ENCODE peak calls at places on chromosomes 4 and X, in ten cellular contexts. Q is cardiac muscle cell, S is heart right ventricle, I is breast epithelium, K is right lobe of liver, M is astrocyte, R is lung, X is A673, B is ascending aorta, U is mammary epithelial cell. D is an unnamed sample. For H3K4me1, the result is how much of the 10 kb centered on the place peaks cover.

GRCh38 chr4:3294401-3295241 is 1.8 kb downstream of the RGS12 start:
- DNase-seq in S (no peak), I (peak), Q (no peak), K (peak), B (no peak), R (no peak), U (no peak), M (no peak), X (no peak), D (no peak)

GRCh38 chr4:91108751-91109150 is 981.6 kb downstream of the CCSER1 start:
- DNase-seq in I (no peak), M (no peak), Q (no peak), X (no peak), K (no peak), S (no peak), B (no peak), R (no peak), U (no peak), D (no peak)

GRCh38 chr4:2413821-2414610 is 4.4 kb downstream of the ZFYVE28 start:
- DNase-seq in U (no peak), S (no peak), I (no peak), K (no peak), B (no peak), R (no peak), Q (no peak), M (no peak), X (peak), D (no peak)

GRCh38 chr4:81465668-81466357 is 5.9 kb downstream of the RASGEF1B start:
- DNase-seq in S (no peak), K (no peak), B (no peak), M (no peak), U (no peak), X (no peak), I (no peak), R (no peak), Q (peak), D (no peak)

GRCh38 chr4:98512918-98513317 is 145.5 kb downstream of the TSPAN5 start:
- DNase-seq in S (no peak), Q (no peak), K (no peak), I (no peak), B (no peak), M (no peak), R (no peak), U (no peak), X (no peak), D (no peak)

GRCh38 chr4:87179751-87180150 is 40.7 kb downstream of the KLHL8 start:
- DNase-seq in B (no peak), M (peak), K (no peak), R (no peak), X (no peak), Q (no peak), U (peak), S (no peak), I (no peak), D (no peak)

GRCh38 chr4:3402409-3403103 is 39.2 kb upstream of the HGFAC start:
- DNase-seq in X (no peak), U (peak), Q (no peak), B (no peak), K (peak), M (peak), I (no peak), S (no peak), R (no peak), D (no peak)

GRCh38 chr4:158079661-158080060 is 93.2 kb downstream of the GASK1B start:
- DNase-seq in I (no peak), U (no peak), S (peak), M (no peak), Q (no peak), K (no peak), B (no peak), X (peak), R (no peak), D (no peak)

GRCh38 chrX:3712870-3713224 is 602 bp downstream of the PRKX start:
- DNase-seq in S (no peak), R (no peak), U (no peak), K (no peak), Q (no peak), B (no peak), M (no peak), X (no peak), I (no peak), D (no peak)

GRCh38 chr4:7052923-7053715 is 9.9 kb downstream of the TADA2B start:
- DNase-seq in M (no peak), K (peak), I (no peak), S (peak), R (peak), Q (no peak), U (no peak), X (no peak), B (no peak), D (no peak)

GRCh38 chr4:41360214-41360910 is 103.6 kb downstream of the UCHL1 start:
- DNase-seq in R (peak), S (peak), K (peak), I (peak), Q (peak), U (peak), M (peak), X (peak), B (peak), D (peak)

GRCh38 chrX:112759512-112759911 is 79.8 kb upstream of the LHFPL1 start:
- DNase-seq in Q (no peak), R (no peak), K (no peak), B (no peak), U (no peak), I (no peak), S (no peak), M (no peak), X (no peak), D (no peak)

GRCh38 chrX:139207655-139208054 is 322.9 kb upstream of the F9 start:
- DNase-seq in B (no peak), U (no peak), R (no peak), X (no peak), K (no peak), S (no peak), I (no peak), M (no peak), Q (no peak), D (no peak)

GRCh38 chr4:11470709-11471441 is 42.2 kb upstream of the HS3ST1 start:
- DNase-seq in S (no peak), Q (no peak), B (no peak), I (peak), X (no peak), K (no peak), M (no peak), R (no peak), U (peak), D (no peak)

GRCh38 chr4:183097251-183098079 is 1.6 kb upstream of the WWC2 start:
- DNase-seq in Q (no peak), R (no peak), B (no peak), U (no peak), I (no peak), X (no peak), S (peak), K (peak), M (no peak), D (no peak)

GRCh38 chr4:155679343-155679742 is 12.7 kb downstream of the GUCY1A1 start:
- DNase-seq in I (peak), R (peak), B (no peak), K (no peak), M (no peak), U (peak), S (peak), Q (peak), X (no peak), D (peak)

GRCh38 chr4:25563071-25563564 is 92.5 kb upstream of the SLC34A2 start:
- DNase-seq in U (no peak), M (no peak), X (no peak), Q (no peak), R (peak), I (no peak), S (no peak), B (no peak), K (no peak), D (no peak)

GRCh38 chrX:404656-405055 is 17.9 kb upstream of the PPP2R3B start:
- DNase-seq in B (no peak), S (no peak), R (no peak), Q (no peak), K (no peak), M (no peak), U (no peak), I (no peak), X (no peak), D (no peak)

GRCh38 chr4:156941940-156942548 is 29.6 kb downstream of the PDGFC start:
- DNase-seq in R (peak), B (peak), M (peak), K (no peak), S (peak), I (no peak), Q (peak), U (peak), X (no peak), D (peak)

GRCh38 chrX:19857131-19857530 is 30.3 kb downstream of the SH3KBP1 start:
- DNase-seq in I (no peak), X (no peak), B (no peak), Q (no peak), R (no peak), K (no peak), M (no peak), S (no peak), U (no peak), D (no peak)

GRCh38 chrX:4225086-4225485 is 511.6 kb upstream of the PRKX start:
- DNase-seq in S (no peak), Q (no peak), X (no peak), R (no peak), B (no peak), K (no peak), U (no peak), M (no peak), I (no peak), D (peak)

GRCh38 chrX:9392445-9392844 is 72.4 kb upstream of the TBL1X start:
- DNase-seq in Q (no peak), S (no peak), I (no peak), B (no peak), M (peak), X (no peak), U (no peak), R (no peak), K (no peak), D (no peak)

GRCh38 chrX:150569155-150569477 is 695 bp downstream of the MTM1 start:
- DNase-seq in K (no peak), X (peak), M (peak), R (no peak), U (peak), Q (no peak), B (no peak), S (no peak), I (no peak), D (peak)

GRCh38 chr4:38396845-38397547 is 267.0 kb upstream of the KLF3 start:
- DNase-seq in Q (peak), M (no peak), U (no peak), K (no peak), R (no peak), I (no peak), X (no peak), S (no peak), B (no peak), D (no peak)

GRCh38 chr4:158003212-158003611 is 169.6 kb downstream of the GASK1B start:
- DNase-seq in X (no peak), K (no peak), I (no peak), B (no peak), R (no peak), M (no peak), Q (no peak), U (peak), S (no peak), D (no peak)

GRCh38 chr4:88737304-88738015 is 39.8 kb upstream of the NAP1L5 start:
- DNase-seq in M (peak), I (peak), U (peak), S (no peak), Q (no peak), K (no peak), B (no peak), X (no peak), R (no peak), D (peak)

GRCh38 chrX:83508006-83508405 is at the start of gene POU3F4:
- DNase-seq in M (peak), I (no peak), R (no peak), K (no peak), Q (peak), S (no peak), B (no peak), U (no peak), X (no peak), D (no peak)

GRCh38 chr4:6019316-6020263 is 1.4 kb upstream of the C4orf50 start:
- DNase-seq in X (peak), B (no peak), M (peak), Q (peak), U (no peak), K (no peak), R (peak), I (no peak), S (peak), D (peak)

GRCh38 chrX:15849555-15849954 is 5.1 kb downstream of the AP1S2 start:
- DNase-seq in X (peak), K (no peak), R (no peak), U (peak), B (no peak), I (no peak), M (no peak), Q (peak), S (no peak), D (peak)

GRCh38 chrX:154116514-154116913 is 19.0 kb upstream of the MECP2 start:
- DNase-seq in X (no peak), I (peak), U (no peak), Q (no peak), S (no peak), M (no peak), R (no peak), B (no peak), K (no peak), D (no peak)

GRCh38 chrX:154696328-154697045 is 43.1 kb upstream of the CTAG2 start:
- DNase-seq in U (peak), M (peak), X (no peak), B (no peak), Q (no peak), R (no peak), K (no peak), I (no peak), S (no peak), D (no peak)

GRCh38 chrX:35380808-35381700 is 417.1 kb upstream of the MAGEB16 start:
- DNase-seq in U (peak), M (no peak), K (no peak), S (no peak), Q (peak), I (no peak), R (no peak), X (peak), B (no peak), D (peak)

GRCh38 chr4:23835814-23836478 is 53.9 kb downstream of the PPARGC1A start:
- DNase-seq in K (no peak), B (no peak), M (no peak), U (no peak), X (no peak), I (no peak), Q (no peak), R (no peak), S (no peak), D (no peak)

GRCh38 chr4:152719291-152719690 is 39.5 kb upstream of the TMEM154 start:
- DNase-seq in R (no peak), S (no peak), M (no peak), B (no peak), U (no peak), K (no peak), Q (no peak), X (no peak), I (no peak), D (no peak)

GRCh38 chr4:152723236-152723635 is 43.4 kb upstream of the TMEM154 start:
- DNase-seq in Q (no peak), M (no peak), U (no peak), K (no peak), R (no peak), I (no peak), X (no peak), B (no peak), S (no peak), D (no peak)

GRCh38 chr4:152715076-152715475 is 35.3 kb upstream of the TMEM154 start:
- DNase-seq in R (no peak), S (no peak), Q (no peak), K (no peak), B (no peak), U (no peak), I (no peak), M (no peak), X (no peak), D (no peak)

GRCh38 chr4:152724494-152724893 is 44.7 kb upstream of the TMEM154 start:
- DNase-seq in K (no peak), U (no peak), X (no peak), Q (no peak), S (no peak), M (no peak), I (no peak), B (no peak), R (no peak), D (no peak)

DNA sequence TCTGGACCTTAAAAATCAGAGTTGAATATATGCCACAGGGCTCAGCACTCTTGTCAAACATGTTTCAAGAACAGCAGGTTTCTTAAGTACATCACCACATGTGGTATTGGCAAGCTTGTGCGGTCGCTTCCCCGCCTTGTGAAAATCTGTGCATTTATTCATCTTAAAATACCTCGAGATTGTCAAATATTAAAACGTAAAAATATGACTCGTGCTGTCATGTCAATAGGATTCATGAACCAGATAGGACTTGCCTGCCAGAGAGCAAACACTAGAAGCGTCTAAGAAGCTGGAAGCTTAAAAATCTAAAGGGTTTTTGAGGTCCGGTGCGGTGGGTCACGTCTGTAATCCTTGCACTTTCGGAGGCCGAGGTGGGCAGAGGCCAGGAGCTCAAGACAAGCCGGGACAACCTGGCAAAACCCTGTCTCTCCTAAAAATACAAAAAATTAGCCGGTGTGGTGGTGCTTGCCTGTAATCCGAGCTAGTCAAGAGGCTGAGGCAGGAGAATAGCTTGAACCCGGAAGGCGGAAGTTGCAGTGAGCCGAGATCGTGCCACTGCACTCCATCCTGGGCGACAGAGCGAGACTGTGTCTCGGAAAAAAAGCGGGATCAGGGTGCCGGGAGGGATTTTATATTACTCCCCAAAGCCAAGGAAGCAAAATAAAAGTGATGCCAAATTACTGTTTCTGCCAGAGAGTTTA is 40.2 kb upstream of the TMEM154 start:
- DNase-seq in U (peak), Q (no peak), R (no peak), M (no peak), I (peak), S (no peak), K (no peak), X (peak), B (no peak), D (no peak)
- H3K27ac ChIP-seq in U (peak), Q (no peak), R (no peak), M (no peak), I (peak), S (no peak), K (no peak), X (no peak), B (no peak), D (no peak)

GRCh38 chrX:24151513-24151912 is 2.0 kb downstream of the ZFX start:
- DNase-seq in I (no peak), B (no peak), R (no peak), K (no peak), S (no peak), U (no peak), X (no peak), Q (no peak), M (no peak), D (no peak)

GRCh38 chrX:24156177-24156576 is 6.6 kb downstream of the ZFX start:
- DNase-seq in K (no peak), U (no peak), S (no peak), X (no peak), Q (no peak), R (no peak), M (no peak), I (no peak), B (no peak), D (no peak)

GRCh38 chrX:24154490-24155034 is 5.0 kb downstream of the ZFX start:
- DNase-seq in U (no peak), M (no peak), Q (no peak), B (no peak), R (no peak), K (no peak), S (no peak), I (no peak), X (no peak), D (no peak)

GRCh38 chrX:24153796-24154189 is 4.3 kb downstream of the ZFX start:
- DNase-seq in I (no peak), K (no peak), U (no peak), B (no peak), S (no peak), M (no peak), R (no peak), X (no peak), Q (no peak), D (no peak)

GRCh38 chrX:24153175-24153795 is 3.8 kb downstream of the ZFX start:
- DNase-seq in M (no peak), K (no peak), I (no peak), R (no peak), X (peak), Q (peak), U (peak), S (no peak), B (no peak), D (peak)
- H3K4me3 ChIP-seq in M (no peak), K (no peak), I (peak), R (no peak), X (no peak), Q (peak), U (no peak), S (no peak), B (no peak), D (no peak)

GRCh38 chr4:181548873-181549541 is 694.2 kb upstream of the TENM3 start:
- DNase-seq in R (no peak), S (no peak), U (peak), Q (no peak), X (peak), I (no peak), B (no peak), M (peak), K (no peak), D (no peak)
- H3K4me1 ChIP-seq in R (under half), S (under half), U (under half), Q (under half), X (under half), I (under half), B (under half), M (under half), K (under half), D (under half)

GRCh38 chr4:31647776-31648175 is 927.6 kb downstream of the PCDH7 start:
- DNase-seq in M (no peak), Q (no peak), X (no peak), I (no peak), U (peak), R (no peak), S (no peak), B (no peak), K (no peak), D (no peak)
- H3K27ac ChIP-seq in M (no peak), Q (no peak), X (no peak), I (no peak), U (no peak), R (no peak), S (no peak), B (no peak), K (no peak), D (no peak)

DNA sequence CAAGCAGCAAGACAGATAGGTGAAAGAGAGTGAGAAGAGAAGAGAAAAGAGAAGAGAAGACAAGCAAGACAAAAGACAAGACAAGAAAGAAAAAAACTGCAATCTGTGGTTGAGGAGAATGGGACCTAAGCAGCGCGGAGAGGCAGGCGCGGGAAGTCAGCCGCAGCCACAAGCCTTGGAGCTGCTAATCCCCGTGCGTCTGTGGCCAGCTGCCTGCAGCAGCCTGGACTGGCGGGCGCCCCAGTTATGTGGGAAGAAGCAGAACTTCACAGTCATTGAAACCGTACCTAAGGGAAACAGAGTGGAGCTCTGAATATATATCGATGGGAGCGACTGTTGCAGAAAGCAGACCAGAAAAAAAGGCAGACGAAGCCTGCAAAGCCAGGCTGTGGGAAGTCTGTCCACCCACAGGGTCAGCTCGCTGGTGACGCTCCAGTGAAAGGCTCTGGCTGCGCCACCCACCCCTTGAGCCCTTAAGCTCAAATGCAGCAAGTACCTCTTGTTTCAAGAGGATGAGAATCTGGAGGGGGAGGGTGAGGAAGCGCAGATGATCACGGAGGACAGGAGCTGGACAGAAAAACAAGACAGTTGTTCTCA is 24.8 kb downstream of the KCNE5 start:
- DNase-seq in U (no peak), X (no peak), S (no peak), I (no peak), K (no peak), R (no peak), B (no peak), Q (peak), M (peak), D (peak)
- H3K4me3 ChIP-seq in U (no peak), X (no peak), S (no peak), I (no peak), K (no peak), R (no peak), B (no peak), Q (no peak), M (no peak), D (no peak)

D was measured in hepatocyte.